ENCODE peak calls at places on chromosomes 12 and 14, in seven cellular contexts. G, F, U, M, B, S and L are unnamed samples.

GRCh38 chr12:54378791-54379400 is 5.6 kb downstream of the ZNF385A start:
- DNase-seq in G (peak; percentile 75), F (no peak), U (peak; percentile 72), M (peak; percentile 48), B (peak; percentile 14), S (peak; percentile 59), L (no peak)

GRCh38 chr12:117872521-117873169 is 96.1 kb downstream of the KSR2 start:
- DNase-seq in G (no peak), F (no peak), U (no peak), M (no peak), B (no peak), S (peak; percentile 62), L (no peak)

GRCh38 chr12:58491296-58491695 is 429.0 kb downstream of the LRIG3 start:
- DNase-seq in G (no peak), F (no peak), U (peak; percentile 31), M (no peak), B (no peak), S (no peak), L (no peak)

GRCh38 chr12:116436561-116437249 is 122.5 kb upstream of the MAP1LC3B2 start:
- DNase-seq in G (no peak), F (no peak), U (no peak), M (no peak), B (no peak), S (no peak), L (no peak)

GRCh38 chr12:42625611-42626010 is 36.1 kb upstream of the PRICKLE1 start:
- DNase-seq in G (no peak), F (no peak), U (no peak), M (no peak), B (peak; percentile 14), S (no peak), L (no peak)

GRCh38 chr14:77825895-77826519 is 26.1 kb downstream of the ADCK1 start:
- DNase-seq in G (no peak), F (no peak), U (no peak), M (no peak), B (no peak), S (no peak), L (no peak)

GRCh38 chr12:106581543-106582263 is 1.1 kb upstream of the RFX4 start:
- DNase-seq in G (peak; percentile 47), F (no peak), U (peak; percentile 15), M (no peak), B (peak; percentile 3), S (no peak), L (no peak)

GRCh38 chr12:45234134-45234865 is 18.4 kb downstream of the ANO6 start:
- DNase-seq in G (peak; percentile 96), F (no peak), U (peak; percentile 98), M (no peak), B (no peak), S (no peak), L (peak; percentile 91)

GRCh38 chr14:92759679-92760523 is 11.5 kb upstream of the LGMN start:
- DNase-seq in G (no peak), F (no peak), U (no peak), M (peak; percentile 75), B (no peak), S (no peak), L (no peak)

GRCh38 chr12:18383203-18383602 is 121.9 kb downstream of the PIK3C2G start:
- DNase-seq in G (peak; percentile 78), F (no peak), U (peak; percentile 97), M (no peak), B (no peak), S (no peak), L (peak; percentile 20)

GRCh38 chr14:25003537-25003936 is 46.4 kb downstream of the STXBP6 start:
- DNase-seq in G (no peak), F (no peak), U (peak; percentile 70), M (no peak), B (no peak), S (no peak), L (no peak)

GRCh38 chr14:70884595-70885342 is 22.5 kb upstream of the PCNX1 start:
- DNase-seq in G (no peak), F (no peak), U (no peak), M (no peak), B (no peak), S (no peak), L (no peak)

GRCh38 chr12:31785318-31785717 is 56.5 kb upstream of the AMN1 start:
- DNase-seq in G (no peak), F (no peak), U (no peak), M (no peak), B (no peak), S (no peak), L (no peak)

GRCh38 chr12:68636268-68636667 is 25.6 kb downstream of the RAP1B start:
- DNase-seq in G (no peak), F (no peak), U (peak; percentile 69), M (no peak), B (no peak), S (no peak), L (no peak)

GRCh38 chr12:52870361-52871290 is 21.8 kb upstream of the KRT78 start:
- DNase-seq in G (peak; percentile 80), F (peak; percentile 63), U (peak; percentile 61), M (peak; percentile 44), B (no peak), S (no peak), L (no peak)

GRCh38 chr12:86134571-86134970 is 121.6 kb downstream of the MGAT4C start:
- DNase-seq in G (peak; percentile 74), F (no peak), U (peak; percentile 8), M (no peak), B (peak; percentile 34), S (no peak), L (no peak)

GRCh38 chr12:62484234-62484633 is 17.6 kb downstream of the MON2 start:
- DNase-seq in G (peak; percentile 44), F (no peak), U (peak; percentile 16), M (no peak), B (no peak), S (no peak), L (no peak)

GRCh38 chr12:105288311-105288996 is 42.0 kb upstream of the C12orf75 start:
- DNase-seq in G (no peak), F (no peak), U (no peak), M (no peak), B (no peak), S (no peak), L (no peak)

GRCh38 chr12:112822056-112822455 is 30.5 kb downstream of the RPH3A start:
- DNase-seq in G (no peak), F (no peak), U (no peak), M (no peak), B (peak; percentile 47), S (peak; percentile 84), L (no peak)

GRCh38 chr14:50603565-50603964 is 43.6 kb downstream of the ATL1 start:
- DNase-seq in G (no peak), F (no peak), U (peak; percentile 39), M (no peak), B (no peak), S (no peak), L (no peak)